ENCODE peak calls at places on chromosomes 3 and 15, in four cellular contexts. One of them, this sample, is unnamed.
A peak's percentile ranks its signal among the peaks of the same experiment; 100 is the strongest.

GRCh38 chr15:48855501-48856440 is 22.2 kb upstream of the EID1 start:
- DNase-seq in Caco-2: no peak
- DNase-seq in heart left ventricle: no peak
- DNase-seq in aorta: no peak
- DNase-seq in this sample: no peak

GRCh38 chr15:96254168-96254567 is 76.3 kb upstream of the NR2F2 start:
- DNase-seq in aorta: no peak
- DNase-seq in heart left ventricle: no peak
- DNase-seq in Caco-2: peak; percentile 59
- DNase-seq in this sample: no peak

GRCh38 chr3:38404286-38404685 is 49.4 kb upstream of the ACVR2B start:
- DNase-seq in Caco-2: no peak
- DNase-seq in heart left ventricle: no peak
- DNase-seq in aorta: no peak
- DNase-seq in this sample: no peak

GRCh38 chr3:79810101-79810500 is 42.3 kb upstream of the ROBO1 start:
- DNase-seq in aorta: no peak
- DNase-seq in Caco-2: no peak
- DNase-seq in heart left ventricle: no peak
- DNase-seq in this sample: no peak

GRCh38 chr15:57551717-57552677 is 39.7 kb upstream of the MYZAP start:
- DNase-seq in heart left ventricle: peak; percentile 56
- DNase-seq in Caco-2: peak; percentile 92
- DNase-seq in aorta: no peak
- DNase-seq in this sample: no peak

GRCh38 chr3:158808697-158809096 is 6.8 kb downstream of the MFSD1 start:
- DNase-seq in aorta: no peak
- DNase-seq in Caco-2: no peak
- DNase-seq in heart left ventricle: no peak
- DNase-seq in this sample: no peak

GRCh38 chr3:177781686-177782161 is 584.4 kb upstream of the TBL1XR1 start:
- DNase-seq in Caco-2: no peak
- DNase-seq in heart left ventricle: peak; percentile 73
- DNase-seq in aorta: no peak
- DNase-seq in this sample: no peak

GRCh38 chr3:168155207-168155785 is 59.6 kb upstream of the GOLIM4 start:
- DNase-seq in aorta: no peak
- DNase-seq in Caco-2: no peak
- DNase-seq in heart left ventricle: no peak
- DNase-seq in this sample: no peak

GRCh38 chr3:116393199-116393598 is 52.1 kb downstream of the LSAMP start:
- DNase-seq in heart left ventricle: no peak
- DNase-seq in Caco-2: no peak
- DNase-seq in aorta: no peak
- DNase-seq in this sample: no peak

GRCh38 chr3:60536420-60536819 is 714.8 kb downstream of the FHIT start:
- DNase-seq in heart left ventricle: no peak
- DNase-seq in Caco-2: no peak
- DNase-seq in aorta: no peak
- DNase-seq in this sample: no peak

GRCh38 chr3:194265996-194266657 is 85.0 kb downstream of the CPN2 start:
- DNase-seq in Caco-2: peak; percentile 13
- DNase-seq in aorta: peak; percentile 7
- DNase-seq in heart left ventricle: no peak
- DNase-seq in this sample: no peak

GRCh38 chr3:101081446-101081845 is 88.2 kb upstream of the ABI3BP start:
- DNase-seq in Caco-2: no peak
- DNase-seq in heart left ventricle: no peak
- DNase-seq in aorta: no peak
- DNase-seq in this sample: no peak

GRCh38 chr3:73404450-73404849 is 220.3 kb downstream of the PDZRN3 start:
- DNase-seq in aorta: no peak
- DNase-seq in heart left ventricle: no peak
- DNase-seq in Caco-2: no peak
- DNase-seq in this sample: no peak

GRCh38 chr15:91871138-91871537 is 17.6 kb downstream of the SLCO3A1 start:
- DNase-seq in Caco-2: no peak
- DNase-seq in aorta: no peak
- DNase-seq in heart left ventricle: no peak
- DNase-seq in this sample: no peak

GRCh38 chr3:115862099-115862498 is 238.8 kb downstream of the GAP43 start:
- DNase-seq in Caco-2: no peak
- DNase-seq in heart left ventricle: no peak
- DNase-seq in aorta: no peak
- DNase-seq in this sample: no peak

GRCh38 chr15:59918994-59919951 is 84.8 kb upstream of the FOXB1 start:
- DNase-seq in aorta: no peak
- DNase-seq in Caco-2: no peak
- DNase-seq in heart left ventricle: no peak
- DNase-seq in this sample: no peak

GRCh38 chr3:154898916-154899315 is 181.2 kb upstream of the MME start:
- DNase-seq in Caco-2: no peak
- DNase-seq in heart left ventricle: no peak
- DNase-seq in aorta: no peak
- DNase-seq in this sample: no peak

GRCh38 chr3:126211569-126211968 is 31.2 kb upstream of the ALDH1L1 start:
- DNase-seq in aorta: no peak
- DNase-seq in Caco-2: no peak
- DNase-seq in heart left ventricle: no peak
- DNase-seq in this sample: no peak

GRCh38 chr15:77028451-77029165 is 33.7 kb downstream of the PSTPIP1 start:
- DNase-seq in heart left ventricle: no peak
- DNase-seq in aorta: peak; percentile 59
- DNase-seq in Caco-2: peak; percentile 9
- DNase-seq in this sample: no peak

GRCh38 chr15:71275098-71275497 is 159.8 kb downstream of the THSD4 start:
- DNase-seq in aorta: no peak
- DNase-seq in heart left ventricle: no peak
- DNase-seq in Caco-2: no peak
- DNase-seq in this sample: no peak
- H3K4me1 ChIP-seq in aorta: peaks cover 7% of the 10 kb centered on the region
- H3K4me1 ChIP-seq in heart left ventricle: peaks cover 24% of the 10 kb centered on the region
- H3K4me1 ChIP-seq in Caco-2: peaks cover 21% of the 10 kb centered on the region
- H3K4me1 ChIP-seq in this sample: no peaks in the 10 kb centered on the region

DNA sequence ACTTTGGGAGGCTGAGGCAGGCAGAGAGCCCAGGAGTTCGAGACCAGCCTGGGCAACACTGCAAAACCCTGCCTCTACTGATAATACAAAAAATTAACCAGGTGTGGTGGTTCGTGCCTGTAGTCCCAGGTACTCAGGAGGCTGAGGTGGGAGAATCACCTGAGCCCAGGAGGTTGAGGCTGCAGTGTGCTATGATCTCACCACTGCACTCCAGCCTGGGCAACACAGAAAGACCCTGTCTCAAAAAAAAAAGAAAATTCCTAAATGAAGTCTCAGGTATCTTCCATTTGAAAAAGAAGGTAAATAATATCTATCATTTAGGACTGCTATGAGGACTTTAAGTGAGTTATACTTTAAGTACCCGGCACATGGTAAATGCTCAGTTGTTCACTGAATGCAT is 2.9 kb downstream of the SMARCC1 start:
- DNase-seq in Caco-2: no peak
- DNase-seq in aorta: no peak
- DNase-seq in heart left ventricle: no peak
- DNase-seq in this sample: no peak
- H3K4me3 ChIP-seq in Caco-2: no peak overlapping the region
- H3K4me3 ChIP-seq in aorta: no peak overlapping the region
- H3K4me3 ChIP-seq in heart left ventricle: no peak overlapping the region
- H3K4me3 ChIP-seq in this sample: no peak overlapping the region

GRCh38 chr3:133472889-133473288 is 73.0 kb downstream of the BFSP2 start:
- DNase-seq in aorta: no peak
- DNase-seq in Caco-2: no peak
- DNase-seq in heart left ventricle: no peak
- DNase-seq in this sample: no peak

GRCh38 chr3:133475245-133476010 is 75.6 kb downstream of the BFSP2 start:
- DNase-seq in aorta: no peak
- DNase-seq in heart left ventricle: no peak
- DNase-seq in Caco-2: no peak
- DNase-seq in this sample: no peak

GRCh38 chr3:133474251-133474801 is 74.5 kb downstream of the BFSP2 start:
- DNase-seq in heart left ventricle: peak; percentile 72
- DNase-seq in aorta: no peak
- DNase-seq in Caco-2: no peak
- DNase-seq in this sample: no peak

GRCh38 chr3:133469140-133469731 is 69.4 kb downstream of the BFSP2 start:
- DNase-seq in Caco-2: no peak
- DNase-seq in aorta: no peak
- DNase-seq in heart left ventricle: no peak
- DNase-seq in this sample: no peak

DNA sequence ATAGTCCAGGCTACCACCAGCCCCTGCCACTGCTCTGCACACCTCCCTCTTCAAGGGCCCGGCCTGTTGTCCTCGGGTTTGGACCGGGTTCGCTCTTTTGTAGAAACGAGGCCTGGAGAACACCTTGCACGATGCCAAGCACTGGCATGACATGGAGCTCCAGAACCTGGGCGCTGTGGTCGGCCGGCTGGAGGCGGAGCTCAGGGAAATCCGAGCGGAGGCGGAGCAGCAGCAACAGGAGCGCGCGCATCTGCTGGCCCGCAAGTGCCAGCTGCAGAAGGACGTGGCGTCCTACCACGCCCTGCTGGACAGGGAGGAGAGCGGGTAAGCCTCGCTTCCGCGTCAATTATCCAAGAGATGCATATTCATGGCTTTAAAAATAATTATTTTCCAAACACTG is 72.4 kb downstream of the BFSP2 start:
- DNase-seq in aorta: peak; percentile 76
- DNase-seq in Caco-2: no peak
- DNase-seq in heart left ventricle: no peak
- DNase-seq in this sample: no peak
- H3K4me1 ChIP-seq in aorta: no peaks in the 10 kb centered on the region
- H3K4me1 ChIP-seq in Caco-2: peaks cover 62% of the 10 kb centered on the region
- H3K4me1 ChIP-seq in heart left ventricle: peaks cover 31% of the 10 kb centered on the region
- H3K4me1 ChIP-seq in this sample: no peaks in the 10 kb centered on the region

GRCh38 chr3:94004301-94004910 is 24.0 kb downstream of the STX19 start:
- DNase-seq in heart left ventricle: no peak
- DNase-seq in aorta: no peak
- DNase-seq in Caco-2: no peak
- DNase-seq in this sample: no peak
- H3K4me3 ChIP-seq in heart left ventricle: peak overlapping the region; percentile 39
- H3K4me3 ChIP-seq in aorta: no peak overlapping the region
- H3K4me3 ChIP-seq in Caco-2: no peak overlapping the region
- H3K4me3 ChIP-seq in this sample: no peak overlapping the region

GRCh38 chr15:29937956-29938355 is 115.7 kb upstream of the TJP1 start:
- DNase-seq in heart left ventricle: no peak
- DNase-seq in aorta: no peak
- DNase-seq in Caco-2: no peak
- DNase-seq in this sample: no peak

GRCh38 chr15:29939404-29939803 is 117.1 kb upstream of the TJP1 start:
- DNase-seq in Caco-2: no peak
- DNase-seq in heart left ventricle: no peak
- DNase-seq in aorta: no peak
- DNase-seq in this sample: no peak

GRCh38 chr15:29936353-29937049 is 114.2 kb upstream of the TJP1 start:
- DNase-seq in Caco-2: no peak
- DNase-seq in aorta: no peak
- DNase-seq in heart left ventricle: no peak
- DNase-seq in this sample: no peak

GRCh38 chr15:29942144-29942543 is 119.9 kb upstream of the TJP1 start:
- DNase-seq in aorta: no peak
- DNase-seq in Caco-2: no peak
- DNase-seq in heart left ventricle: no peak
- DNase-seq in this sample: no peak

DNA sequence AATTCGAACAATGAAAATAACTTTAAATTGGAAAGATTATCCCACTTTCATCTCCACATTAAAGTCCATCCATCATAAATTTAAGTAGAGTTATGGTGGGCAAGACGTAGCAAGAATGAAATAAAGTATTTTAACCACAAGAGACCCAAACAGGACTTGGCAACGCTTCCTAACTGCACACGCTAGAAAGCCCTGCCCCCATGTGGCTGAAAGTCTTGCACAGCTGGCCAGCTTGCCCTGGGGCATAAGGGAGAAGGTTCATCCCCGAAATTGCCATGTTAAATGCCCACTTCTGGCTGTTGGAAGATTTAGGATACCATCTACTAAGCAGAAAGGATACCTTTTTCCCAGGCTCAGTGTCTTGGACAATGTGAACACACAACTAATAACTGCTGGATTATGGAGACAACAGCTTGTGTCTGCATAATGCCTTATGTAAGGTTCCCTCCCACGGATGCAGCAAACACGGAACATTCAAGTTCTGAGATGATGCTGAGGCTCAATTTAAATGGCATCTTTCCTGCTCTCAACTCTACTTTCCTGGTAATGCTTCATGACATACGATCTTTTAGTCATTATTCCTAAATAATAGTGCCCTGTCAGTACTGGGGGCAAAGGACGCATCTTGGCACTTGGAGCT is 116.6 kb upstream of the TJP1 start:
- DNase-seq in aorta: no peak
- DNase-seq in heart left ventricle: no peak
- DNase-seq in Caco-2: no peak
- DNase-seq in this sample: no peak
- H3K4me1 ChIP-seq in aorta: no peaks in the 10 kb centered on the region
- H3K4me1 ChIP-seq in heart left ventricle: no peaks in the 10 kb centered on the region
- H3K4me1 ChIP-seq in Caco-2: peaks cover 20% of the 10 kb centered on the region
- H3K4me1 ChIP-seq in this sample: no peaks in the 10 kb centered on the region

This sample was measured in iPS DF 6.9.